ENCODE peak calls at places on chromosome 4, in eight cellular contexts. U is gastrocnemius medialis; R is AG09309; B is epithelial cell of proximal tubule; H is ovary; J is Panc1; Z is Jurkat, Clone E6-1; K is MM.1S. D is an unnamed sample.

GRCh38 chr4:139740531-139741041 is 75.0 kb downstream of the MGST2 start:
- DNase-seq in R (peak; percentile 82), Z (no peak), U (peak; percentile 76), K (no peak), J (no peak), H (peak; percentile 61), B (no peak), D (peak; percentile 31)

GRCh38 chr4:2790583-2791517 is 2.0 kb upstream of the SH3BP2 start:
- DNase-seq in Z (no peak), H (peak; percentile 42), J (no peak), B (no peak), U (no peak), R (no peak), K (no peak), D (peak; percentile 40)

GRCh38 chr4:3709061-3709845 is 56.9 kb upstream of the ADRA2C start:
- DNase-seq in B (no peak), Z (no peak), U (no peak), K (no peak), R (no peak), J (no peak), H (peak; percentile 17), D (no peak)

GRCh38 chr4:79831119-79831528 is 241.9 kb downstream of the ANTXR2 start:
- DNase-seq in U (no peak), K (no peak), J (no peak), Z (no peak), B (no peak), H (no peak), R (no peak), D (peak; percentile 77)

GRCh38 chr4:27366424-27366823 is 505.8 kb downstream of the STIM2 start:
- DNase-seq in R (peak; percentile 84), B (no peak), K (no peak), Z (no peak), J (no peak), U (no peak), H (no peak), D (no peak)

GRCh38 chr4:139164731-139165130 is 12.3 kb downstream of the ELF2 start:
- DNase-seq in K (no peak), B (no peak), J (no peak), Z (no peak), R (no peak), U (no peak), H (no peak), D (no peak)

GRCh38 chr4:98506462-98507132 is 151.8 kb downstream of the TSPAN5 start:
- DNase-seq in H (no peak), B (no peak), Z (no peak), J (no peak), U (no peak), R (no peak), K (no peak), D (peak; percentile 65)

GRCh38 chr4:122798917-122799316 is 27.7 kb upstream of the FGF2 start:
- DNase-seq in Z (no peak), K (no peak), R (no peak), B (no peak), J (no peak), U (no peak), H (no peak), D (no peak)

GRCh38 chr4:128862608-128863313 is 53.3 kb downstream of the JADE1 start:
- DNase-seq in J (no peak), Z (no peak), B (no peak), H (no peak), U (no peak), K (no peak), R (no peak), D (peak; percentile 67)

GRCh38 chr4:113784497-113785254 is 23.1 kb upstream of the CAMK2D start:
- DNase-seq in U (no peak), J (peak; percentile 12), R (peak; percentile 93), Z (no peak), B (peak; percentile 93), K (no peak), H (no peak), D (no peak)

GRCh38 chr4:23161787-23162186 is 469.1 kb downstream of the GBA3 start:
- DNase-seq in K (no peak), U (no peak), B (no peak), J (no peak), R (no peak), H (no peak), Z (no peak), D (no peak)

GRCh38 chr4:3368334-3368733 is 73.4 kb upstream of the HGFAC start:
- DNase-seq in U (no peak), J (no peak), R (no peak), H (no peak), Z (no peak), B (no peak), K (no peak), D (no peak)

GRCh38 chr4:98519268-98519993 is 139.0 kb downstream of the TSPAN5 start:
- DNase-seq in R (no peak), B (no peak), U (no peak), H (peak; percentile 58), K (no peak), Z (no peak), J (no peak), D (no peak)

GRCh38 chr4:151034829-151035228 is 19.7 kb upstream of the LRBA start:
- DNase-seq in B (no peak), K (no peak), H (no peak), U (no peak), Z (no peak), J (no peak), R (no peak), D (no peak)

GRCh38 chr4:19993222-19993621 is 258.5 kb upstream of the SLIT2 start:
- DNase-seq in R (no peak), Z (peak; percentile 19), J (no peak), K (no peak), U (no peak), B (no peak), H (no peak), D (no peak)

GRCh38 chr4:1045595-1046201 is 34.3 kb downstream of the FGFRL1 start:
- DNase-seq in R (no peak), U (no peak), K (no peak), B (no peak), Z (no peak), H (peak; percentile 35), J (no peak), D (no peak)

GRCh38 chr4:187276786-187277408 is 553.2 kb upstream of the FAT1 start:
- DNase-seq in K (peak; percentile 46), Z (no peak), B (no peak), U (no peak), J (no peak), R (no peak), H (no peak), D (no peak)

GRCh38 chr4:19429684-19430083 is 822.0 kb upstream of the SLIT2 start:
- DNase-seq in R (no peak), B (no peak), J (no peak), U (no peak), H (no peak), K (no peak), Z (no peak), D (peak; percentile 44)

DNA sequence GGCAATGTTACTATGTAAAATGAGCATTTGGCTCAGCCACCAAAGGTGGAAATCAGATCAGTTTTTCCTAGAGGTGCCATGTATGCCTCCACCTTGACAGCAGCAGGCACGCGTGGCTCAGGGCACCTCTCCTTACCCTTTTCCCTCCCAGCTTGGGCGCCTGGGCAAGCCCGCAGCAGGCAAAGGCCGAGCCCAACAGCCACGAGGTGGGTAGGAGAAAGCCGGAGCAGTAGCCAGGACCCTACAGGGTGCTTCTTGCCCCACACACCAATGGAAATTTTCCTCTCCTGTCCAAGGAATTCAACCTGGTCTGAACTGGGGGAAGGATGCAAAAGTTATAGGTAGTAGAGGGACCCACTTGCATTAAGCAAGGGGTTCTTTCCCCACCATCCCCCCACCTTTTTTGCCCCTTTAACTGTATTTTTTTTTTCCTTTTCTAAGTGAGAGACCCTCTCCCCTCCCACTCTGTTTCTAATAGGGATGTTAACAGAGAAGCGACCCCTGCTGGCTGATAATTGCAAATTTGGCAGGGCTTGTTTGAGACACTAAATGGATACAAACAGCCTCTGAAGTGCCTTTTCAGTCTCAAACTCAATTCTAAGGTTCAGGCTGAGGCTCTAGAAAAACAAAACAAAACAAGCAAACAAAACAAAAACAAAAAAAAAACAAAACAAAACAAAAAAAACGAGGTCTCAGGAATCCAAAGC is 895.1 kb downstream of the PCDH18 start:
- DNase-seq in Z (peak; percentile 22), K (no peak), U (no peak), R (no peak), J (no peak), B (no peak), H (no peak), D (peak; percentile 70)
- H3K4me3 ChIP-seq in Z (no peak overlapping the region), K (no peak overlapping the region), U (no peak overlapping the region), R (no peak overlapping the region), J (no peak overlapping the region), B (no peak overlapping the region), H (no peak overlapping the region), D (no peak overlapping the region)

GRCh38 chr4:5052726-5053425 is 1.6 kb downstream of the STK32B start:
- DNase-seq in H (no peak), J (no peak), Z (no peak), B (no peak), K (no peak), U (no peak), R (no peak), D (no peak)

GRCh38 chr4:5050520-5050955 is 742 bp upstream of the STK32B start:
- DNase-seq in Z (no peak), K (peak; percentile 75), J (no peak), H (peak; percentile 75), B (no peak), U (peak; percentile 13), R (peak; percentile 41), D (peak; percentile 89)

GRCh38 chr4:5051210-5051691 is at the start of gene STK32B:
- DNase-seq in Z (no peak), J (no peak), U (peak; percentile 26), B (no peak), H (peak; percentile 70), K (peak; percentile 55), R (peak; percentile 40), D (peak; percentile 82)

GRCh38 chr4:5051692-5052423 is 578 bp downstream of the STK32B start:
- DNase-seq in K (no peak), U (no peak), H (peak; percentile 42), R (no peak), Z (no peak), J (no peak), B (no peak), D (peak; percentile 18)

GRCh38 chr4:5052424-5052702 is 1.1 kb downstream of the STK32B start:
- DNase-seq in B (no peak), J (no peak), Z (no peak), K (no peak), U (no peak), H (no peak), R (no peak), D (no peak)
- H3K4me3 ChIP-seq in B (peak overlapping the region; percentile 72), J (peak overlapping the region; percentile 51), Z (peak overlapping the region; percentile 58), K (no peak overlapping the region), U (peak overlapping the region; percentile 43), H (peak overlapping the region; percentile 47), R (peak overlapping the region; percentile 56), D (no peak overlapping the region)

DNA sequence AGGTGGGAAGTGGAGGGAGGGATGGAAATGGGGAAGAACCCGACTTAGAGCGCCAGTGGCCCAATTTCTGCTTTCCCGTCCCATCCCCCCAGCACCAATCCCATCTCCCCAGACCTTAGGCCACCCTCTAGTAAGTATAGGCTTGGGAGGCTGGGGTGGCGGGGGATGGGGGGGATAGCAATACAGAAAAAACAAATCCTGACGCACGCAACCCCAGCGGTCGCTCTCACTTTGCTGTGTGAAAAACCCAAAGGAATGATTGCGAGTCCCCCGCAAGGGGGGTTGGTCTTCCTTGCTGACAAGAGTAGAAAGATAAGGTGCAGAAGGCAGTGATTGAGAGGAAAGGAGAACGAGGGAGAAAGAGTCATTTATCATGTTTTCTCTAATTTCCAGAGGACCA is 854 bp downstream of the CPE start:
- DNase-seq in B (no peak), J (no peak), H (peak; percentile 38), Z (no peak), U (no peak), R (no peak), K (no peak), D (peak; percentile 89)
- H3K4me3 ChIP-seq in B (peak overlapping the region; percentile 58), J (no peak overlapping the region), H (peak overlapping the region; percentile 43), Z (no peak overlapping the region), U (peak overlapping the region; percentile 39), R (no peak overlapping the region), K (no peak overlapping the region), D (peak overlapping the region; percentile 34)

GRCh38 chr4:8818063-8818881 is 53.4 kb downstream of the HMX1 start:
- DNase-seq in Z (no peak), B (no peak), R (no peak), J (no peak), H (peak; percentile 14), K (no peak), U (no peak), D (no peak)
- H3K4me3 ChIP-seq in Z (no peak overlapping the region), B (no peak overlapping the region), R (no peak overlapping the region), J (no peak overlapping the region), H (no peak overlapping the region), K (no peak overlapping the region), U (no peak overlapping the region), D (no peak overlapping the region)